ENCODE peak calls at places on chromosome 15, in seven cellular contexts. H is foreskin fibroblast, D is T-helper 1 cell, X is NCI-H1105, K is RPMI8226, E is endothelial cell, N is LoVo. L is an unnamed sample.

GRCh38 chr15:71042356-71042922 is 72.8 kb upstream of the THSD4 start:
- DNase-seq in H (no peak), D (no peak), X (no peak), K (no peak), E (no peak), N (no peak), L (no peak)

GRCh38 chr15:57079446-57079845 is 161.0 kb downstream of the TCF12 start:
- DNase-seq in H (no peak), D (no peak), X (no peak), K (no peak), E (no peak), N (no peak), L (no peak)

GRCh38 chr15:69359724-69360123 is 54.4 kb upstream of the KIF23 start:
- DNase-seq in H (peak; percentile 30), D (no peak), X (no peak), K (no peak), E (no peak), N (no peak), L (no peak)

GRCh38 chr15:79007066-79007465 is 62.2 kb upstream of the CTSH start:
- DNase-seq in H (no peak), D (no peak), X (no peak), K (peak; percentile 65), E (peak; percentile 82), N (no peak), L (no peak)

GRCh38 chr15:78325092-78325843 is 14.9 kb upstream of the CRABP1 start:
- DNase-seq in H (no peak), D (no peak), X (no peak), K (no peak), E (no peak), N (no peak), L (no peak)

GRCh38 chr15:68261241-68261640 is 16.3 kb upstream of the FEM1B start:
- DNase-seq in H (no peak), D (no peak), X (no peak), K (no peak), E (no peak), N (no peak), L (no peak)

GRCh38 chr15:25450163-25450562 is 11.3 kb upstream of the UBE3A start:
- DNase-seq in H (no peak), D (no peak), X (no peak), K (no peak), E (no peak), N (no peak), L (no peak)

GRCh38 chr15:90603893-90604292 is 74.2 kb downstream of the CRTC3 start:
- DNase-seq in H (peak; percentile 14), D (no peak), X (no peak), K (peak; percentile 18), E (no peak), N (no peak), L (peak; percentile 46)

GRCh38 chr15:80160570-80161156 is 7.9 kb downstream of the FAH start:
- DNase-seq in H (peak; percentile 94), D (no peak), X (no peak), K (peak; percentile 94), E (no peak), N (no peak), L (no peak)

GRCh38 chr15:99605990-99606389 is 40.2 kb downstream of the MEF2A start:
- DNase-seq in H (no peak), D (no peak), X (no peak), K (no peak), E (no peak), N (no peak), L (no peak)

GRCh38 chr15:72796210-72796514 is 12.6 kb upstream of the ADPGK start:
- DNase-seq in H (no peak), D (no peak), X (no peak), K (peak; percentile 35), E (no peak), N (peak; percentile 41), L (no peak)

GRCh38 chr15:92599394-92599970 is 56.1 kb downstream of the FAM174B start:
- DNase-seq in H (no peak), D (no peak), X (no peak), K (no peak), E (no peak), N (no peak), L (no peak)

GRCh38 chr15:76718863-76719262 is 186.3 kb downstream of the SCAPER start:
- DNase-seq in H (no peak), D (no peak), X (no peak), K (no peak), E (no peak), N (no peak), L (no peak)

GRCh38 chr15:63276342-63277043 is 912 bp upstream of the APH1B start:
- DNase-seq in H (no peak), D (no peak), X (no peak), K (no peak), E (no peak), N (peak; percentile 10), L (no peak)

GRCh38 chr15:92898988-92899909 is 875 bp upstream of the CHD2 start:
- DNase-seq in H (peak; percentile 39), D (no peak), X (no peak), K (peak; percentile 56), E (no peak), N (no peak), L (no peak)

GRCh38 chr15:79105141-79105540 is 14.6 kb upstream of the RASGRF1 start:
- DNase-seq in H (no peak), D (no peak), X (no peak), K (no peak), E (no peak), N (no peak), L (no peak)

GRCh38 chr15:72902245-72902928 is 118.8 kb upstream of the ADPGK start:
- DNase-seq in H (peak; percentile 26), D (no peak), X (no peak), K (no peak), E (no peak), N (no peak), L (no peak)

GRCh38 chr15:52121896-52122295 is 9.3 kb upstream of the BCL2L10 start:
- DNase-seq in H (no peak), D (no peak), X (no peak), K (no peak), E (no peak), N (no peak), L (no peak)

GRCh38 chr15:63358296-63359029 is 23.2 kb downstream of the CA12 start:
- DNase-seq in H (no peak), D (no peak), X (no peak), K (no peak), E (no peak), N (no peak), L (no peak)

GRCh38 chr15:31392761-31393401 is 66.2 kb downstream of the KLF13 start:
- DNase-seq in H (no peak), D (no peak), X (no peak), K (no peak), E (no peak), N (no peak), L (no peak)

GRCh38 chr15:83581381-83581780 is 72.5 kb upstream of the ADAMTSL3 start:
- DNase-seq in H (no peak), D (no peak), X (no peak), K (no peak), E (no peak), N (no peak), L (no peak)

GRCh38 chr15:93066834-93067648 is 22.0 kb downstream of the RGMA start:
- DNase-seq in H (no peak), D (no peak), X (no peak), K (no peak), E (no peak), N (peak; percentile 18), L (no peak)

GRCh38 chr15:73146419-73146818 is 94.2 kb downstream of the NEO1 start:
- DNase-seq in H (no peak), D (no peak), X (no peak), K (no peak), E (no peak), N (no peak), L (no peak)

GRCh38 chr15:61228025-61228901 is 839 bp downstream of the RORA start:
- DNase-seq in H (peak; percentile 23), D (no peak), X (no peak), K (no peak), E (peak; percentile 26), N (no peak), L (no peak)

GRCh38 chr15:26864664-26865191 is 2.1 kb upstream of the GABRA5 start:
- DNase-seq in H (peak; percentile 12), D (no peak), X (peak; percentile 12), K (peak; percentile 15), E (peak; percentile 47), N (peak; percentile 14), L (no peak)

GRCh38 chr15:53558384-53558783 is 201.1 kb downstream of the WDR72 start:
- DNase-seq in H (no peak), D (no peak), X (no peak), K (no peak), E (no peak), N (no peak), L (no peak)

GRCh38 chr15:64209680-64210334 is 47.0 kb upstream of the PPIB start:
- DNase-seq in H (no peak), D (no peak), X (peak; percentile 40), K (peak; percentile 36), E (no peak), N (peak; percentile 35), L (no peak)

GRCh38 chr15:69044899-69045298 is 30.4 kb downstream of the NOX5 start:
- DNase-seq in H (peak; percentile 54), D (no peak), X (no peak), K (no peak), E (no peak), N (peak; percentile 52), L (no peak)

GRCh38 chr15:49037546-49037940 is 8.7 kb downstream of the SECISBP2L start:
- DNase-seq in H (no peak), D (no peak), X (no peak), K (no peak), E (no peak), N (no peak), L (no peak)

GRCh38 chr15:100942656-100943055 is 23.5 kb downstream of the LRRK1 start:
- DNase-seq in H (no peak), D (no peak), X (no peak), K (no peak), E (no peak), N (no peak), L (no peak)

GRCh38 chr15:47523669-47524068 is 193.6 kb upstream of the SEMA6D start:
- DNase-seq in H (peak; percentile 60), D (no peak), X (no peak), K (no peak), E (no peak), N (no peak), L (no peak)

GRCh38 chr15:48939686-48940085 is 24.0 kb downstream of the SHC4 start:
- DNase-seq in H (peak; percentile 93), D (no peak), X (no peak), K (no peak), E (no peak), N (peak; percentile 14), L (no peak)

GRCh38 chr15:39623550-39623931 is 42.7 kb downstream of the THBS1 start:
- DNase-seq in H (no peak), D (no peak), X (no peak), K (no peak), E (no peak), N (no peak), L (no peak)

GRCh38 chr15:67822537-67823370 is 2.6 kb upstream of the SKOR1 start:
- DNase-seq in H (no peak), D (no peak), X (peak; percentile 21), K (peak; percentile 33), E (peak; percentile 2), N (no peak), L (no peak)

GRCh38 chr15:81848701-81849100 is 197.1 kb downstream of the MEX3B start:
- DNase-seq in H (no peak), D (no peak), X (no peak), K (no peak), E (no peak), N (no peak), L (no peak)

GRCh38 chr15:61892140-61892539 is 168.1 kb downstream of the VPS13C start:
- DNase-seq in H (no peak), D (no peak), X (no peak), K (no peak), E (no peak), N (no peak), L (no peak)

GRCh38 chr15:31280037-31280830 is 46.4 kb upstream of the KLF13 start:
- DNase-seq in H (no peak), D (no peak), X (peak; percentile 90), K (no peak), E (no peak), N (no peak), L (no peak)

L was measured in CD4-positive, alpha-beta T cell.